ENCODE peak calls at places on chromosomes 12 and 14, in nine cellular contexts. H is GM06990; W is CD8-positive, alpha-beta T cell; T is breast epithelium; Y is CD4-positive, alpha-beta T cell; A is lung; O is astrocyte; N is neural crest cell; Z is RWPE1. M is an unnamed sample.

GRCh38 chr14:99395904-99396530 is 84.6 kb downstream of the SETD3 start:
- DNase-seq in N (no peak), W (peak), O (peak), Z (peak), T (no peak), A (no peak), Y (peak), H (no peak), M (no peak)

GRCh38 chr14:81137316-81137715 is 83.4 kb downstream of the GTF2A1 start:
- DNase-seq in A (no peak), Z (peak), H (no peak), O (peak), Y (no peak), T (no peak), W (no peak), N (no peak), M (no peak)

GRCh38 chr12:43805149-43805856 is 814 bp downstream of the TWF1 start:
- DNase-seq in N (no peak), A (no peak), Z (peak), W (no peak), H (no peak), O (peak), T (no peak), Y (no peak), M (no peak)

GRCh38 chr12:3658327-3659163 is 94.4 kb downstream of the CRACR2A start:
- DNase-seq in T (no peak), Y (peak), O (no peak), Z (no peak), N (peak), W (peak), H (no peak), A (no peak), M (no peak)

GRCh38 chr14:77495354-77495753 is 3.3 kb downstream of the ISM2 start:
- DNase-seq in H (no peak), Y (no peak), W (no peak), A (no peak), N (no peak), Z (no peak), T (no peak), O (no peak), M (no peak)

GRCh38 chr12:94592080-94592479 is 58.3 kb downstream of the TMCC3 start:
- DNase-seq in T (no peak), Z (no peak), H (no peak), O (no peak), N (no peak), Y (no peak), W (no peak), A (no peak), M (no peak)

GRCh38 chr12:27898022-27898421 is 74.5 kb downstream of the PTHLH start:
- DNase-seq in N (no peak), H (no peak), O (no peak), T (no peak), A (no peak), W (no peak), Z (no peak), Y (no peak), M (no peak)

GRCh38 chr14:91493169-91493568 is 16.9 kb downstream of the PPP4R3A start:
- DNase-seq in N (no peak), Z (no peak), H (no peak), W (no peak), Y (no peak), A (no peak), O (no peak), T (no peak), M (no peak)

GRCh38 chr14:95290769-95291440 is 28.8 kb downstream of the CLMN start:
- DNase-seq in A (peak), W (no peak), Y (no peak), H (no peak), O (no peak), T (peak), Z (peak), N (no peak), M (no peak)

GRCh38 chr12:121189061-121189886 is 20.7 kb upstream of the P2RX4 start:
- DNase-seq in O (no peak), T (no peak), N (no peak), Z (no peak), H (no peak), W (no peak), A (no peak), Y (no peak), M (no peak)
- TF ChIP-seq CTCF in O (no peak), T (no peak), N (no peak), Z (no peak), H (no peak), W (no peak), A (no peak), Y (no peak), M (no peak)

GRCh38 chr14:36094963-36095362 is 81.6 kb downstream of the PTCSC3 start:
- DNase-seq in W (no peak), T (no peak), H (no peak), Z (no peak), N (no peak), Y (no peak), A (no peak), O (no peak), M (no peak)

GRCh38 chr14:36086629-36087380 is 89.7 kb downstream of the PTCSC3 start:
- DNase-seq in T (no peak), N (no peak), W (no peak), Z (no peak), Y (no peak), A (no peak), H (no peak), O (no peak), M (no peak)

GRCh38 chr14:36096090-36096489 is 80.4 kb downstream of the PTCSC3 start:
- DNase-seq in A (no peak), O (peak), Y (no peak), H (no peak), N (no peak), W (no peak), T (no peak), Z (peak), M (no peak)

GRCh38 chr14:36085861-36086260 is 90.7 kb downstream of the PTCSC3 start:
- DNase-seq in Y (no peak), Z (no peak), A (no peak), O (no peak), N (no peak), W (no peak), T (no peak), H (no peak), M (no peak)

DNA sequence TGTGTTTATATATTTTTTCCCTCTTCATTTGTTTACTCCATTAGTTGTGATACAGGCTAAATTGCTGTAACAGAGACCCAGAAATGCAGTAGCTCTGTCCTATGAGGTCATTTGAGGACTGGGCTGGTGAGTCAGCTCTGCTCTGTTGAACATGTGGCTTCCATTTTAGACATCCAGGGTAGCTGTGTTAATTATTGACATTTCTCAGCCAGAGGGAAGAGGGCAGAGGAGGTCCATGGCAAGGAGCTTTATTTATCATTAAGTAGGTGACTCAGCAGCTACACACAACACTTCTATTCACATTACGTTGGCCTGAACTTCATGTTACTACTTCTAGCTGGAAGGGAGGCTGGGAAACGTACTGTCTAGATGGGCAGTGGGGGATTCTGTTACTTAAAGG is 85.4 kb downstream of the PTCSC3 start:
- DNase-seq in Y (no peak), A (peak), W (no peak), T (no peak), N (no peak), O (peak), Z (peak), H (no peak), M (no peak)
- TF ChIP-seq CTCF in Y (no peak), A (no peak), W (no peak), T (no peak), N (no peak), O (no peak), Z (no peak), H (no peak), M (no peak)

DNA sequence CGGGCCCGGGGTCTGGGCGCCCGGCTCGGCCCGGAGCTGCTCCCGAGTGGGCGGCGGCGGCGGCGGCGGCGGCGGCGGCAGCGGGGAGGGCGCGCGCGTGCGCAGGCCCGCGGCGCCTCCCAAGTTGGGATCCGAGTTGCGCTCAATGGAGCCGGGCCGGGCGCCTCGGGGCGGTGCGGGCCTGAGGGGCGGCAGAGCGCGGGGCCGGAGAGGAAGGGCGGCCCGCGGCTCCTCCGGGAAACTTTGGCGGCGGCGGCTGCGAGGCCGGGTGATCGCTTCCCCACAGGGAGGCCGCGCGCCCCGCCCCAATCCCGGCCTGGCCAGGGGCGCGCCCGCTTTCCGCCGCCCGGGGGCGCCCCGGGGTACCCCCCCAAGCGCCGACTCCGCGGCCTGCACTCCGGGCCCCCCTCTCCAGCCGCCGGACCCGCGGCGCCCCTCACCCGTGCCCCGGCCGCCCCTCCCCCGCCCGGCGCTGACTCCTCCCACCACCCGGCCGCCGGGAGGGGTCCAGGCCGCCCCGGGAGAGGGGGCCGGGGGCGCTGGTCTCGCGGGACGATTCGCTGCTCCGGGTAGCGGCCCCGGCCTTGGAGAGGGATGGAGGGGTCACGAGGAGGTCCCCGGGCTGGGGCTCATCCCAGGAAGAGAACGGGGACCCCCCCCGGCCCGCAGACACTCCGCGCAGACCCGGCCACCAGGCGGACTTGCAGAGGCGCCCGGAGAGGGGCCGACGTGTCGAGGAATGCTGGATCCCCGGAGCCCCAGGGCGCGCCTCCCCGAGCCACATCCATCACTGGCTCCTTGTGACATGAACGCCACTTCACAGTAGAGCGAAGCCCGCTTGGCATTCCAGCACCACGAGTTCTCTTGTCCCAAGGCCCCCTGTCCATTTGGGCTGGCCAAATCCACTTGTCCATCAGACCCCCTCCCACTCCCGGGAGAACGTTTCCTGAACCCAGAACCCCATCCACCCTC is at the start of gene RILPL1:
- DNase-seq in Y (peak), T (no peak), N (peak), H (peak), Z (no peak), O (peak), A (peak), W (peak), M (no peak)
- TF ChIP-seq CTCF in Y (peak), T (peak), N (peak), H (no peak), Z (peak), O (no peak), A (no peak), W (peak), M (peak)

GRCh38 chr14:106605548-106606448 is 1079.4 kb downstream of the TMEM121 start:
- DNase-seq in T (no peak), Y (peak), O (no peak), H (peak), W (peak), A (no peak), Z (no peak), N (no peak), M (no peak)
- TF ChIP-seq CTCF in T (no peak), Y (peak), O (no peak), H (peak), W (peak), A (no peak), Z (no peak), N (no peak), M (no peak)

GRCh38 chr12:77725611-77726010 is 105.1 kb upstream of the NAV3 start:
- DNase-seq in T (no peak), Y (no peak), A (no peak), Z (no peak), O (peak), W (no peak), N (no peak), H (no peak), M (no peak)

GRCh38 chr12:77724367-77724957 is 106.2 kb upstream of the NAV3 start:
- DNase-seq in W (no peak), A (no peak), H (no peak), O (peak), N (no peak), T (no peak), Y (no peak), Z (peak), M (no peak)

GRCh38 chr12:77723308-77723707 is 107.4 kb upstream of the NAV3 start:
- DNase-seq in N (no peak), O (no peak), H (no peak), A (no peak), Y (no peak), T (no peak), W (no peak), Z (peak), M (no peak)

GRCh38 chr12:77720258-77720657 is 110.4 kb upstream of the NAV3 start:
- DNase-seq in Y (no peak), O (no peak), H (no peak), T (no peak), N (no peak), A (no peak), Z (no peak), W (no peak), M (no peak)
- TF ChIP-seq CTCF in Y (no peak), O (no peak), H (peak), T (peak), N (peak), A (no peak), Z (no peak), W (no peak), M (no peak)